ENCODE peak calls at places on chromosomes 4 and X, in ten cellular contexts. One of them, this sample, is unnamed.

GRCh38 chr4:48944659-48945290 is 38.2 kb upstream of the OCIAD2 start:
- DNase-seq in CD8-positive, alpha-beta memory T cell: peak; percentile 56
- DNase-seq in lower lobe of right lung: no peak
- DNase-seq in stomach: peak; percentile 36
- DNase-seq in brain microvascular endothelial cell: no peak
- DNase-seq in sigmoid colon: no peak
- DNase-seq in BE2C: peak; percentile 32
- DNase-seq in CD4-positive, alpha-beta T cell: no peak
- DNase-seq in IMR-90: no peak
- DNase-seq in left lung: no peak
- DNase-seq in this sample: no peak

GRCh38 chrX:48864210-48864609 is 28.8 kb upstream of the PCSK1N start:
- DNase-seq in stomach: no peak
- DNase-seq in CD8-positive, alpha-beta memory T cell: no peak
- DNase-seq in BE2C: no peak
- DNase-seq in left lung: no peak
- DNase-seq in IMR-90: peak; percentile 62
- DNase-seq in sigmoid colon: no peak
- DNase-seq in CD4-positive, alpha-beta T cell: no peak
- DNase-seq in brain microvascular endothelial cell: peak; percentile 72
- DNase-seq in lower lobe of right lung: no peak
- DNase-seq in this sample: no peak

GRCh38 chr4:68162196-68162595 is 32.5 kb upstream of the TMPRSS11F start:
- DNase-seq in stomach: no peak
- DNase-seq in lower lobe of right lung: no peak
- DNase-seq in CD4-positive, alpha-beta T cell: no peak
- DNase-seq in left lung: no peak
- DNase-seq in CD8-positive, alpha-beta memory T cell: no peak
- DNase-seq in IMR-90: no peak
- DNase-seq in BE2C: no peak
- DNase-seq in brain microvascular endothelial cell: no peak
- DNase-seq in sigmoid colon: no peak
- DNase-seq in this sample: no peak

GRCh38 chr4:62544428-62544827 is 1344.3 kb downstream of the ADGRL3 start:
- DNase-seq in brain microvascular endothelial cell: no peak
- DNase-seq in lower lobe of right lung: no peak
- DNase-seq in left lung: no peak
- DNase-seq in CD8-positive, alpha-beta memory T cell: no peak
- DNase-seq in BE2C: no peak
- DNase-seq in CD4-positive, alpha-beta T cell: no peak
- DNase-seq in stomach: no peak
- DNase-seq in sigmoid colon: no peak
- DNase-seq in IMR-90: no peak
- DNase-seq in this sample: no peak

GRCh38 chr4:118313098-118313497 is 39.7 kb downstream of the PRSS12 start:
- DNase-seq in CD8-positive, alpha-beta memory T cell: no peak
- DNase-seq in sigmoid colon: no peak
- DNase-seq in lower lobe of right lung: no peak
- DNase-seq in BE2C: peak; percentile 58
- DNase-seq in left lung: no peak
- DNase-seq in CD4-positive, alpha-beta T cell: no peak
- DNase-seq in stomach: no peak
- DNase-seq in IMR-90: peak; percentile 49
- DNase-seq in brain microvascular endothelial cell: no peak
- DNase-seq in this sample: no peak

GRCh38 chr4:105624530-105624929 is 72.1 kb downstream of the ARHGEF38 start:
- DNase-seq in stomach: peak; percentile 80
- DNase-seq in left lung: no peak
- DNase-seq in IMR-90: peak; percentile 40
- DNase-seq in BE2C: no peak
- DNase-seq in CD4-positive, alpha-beta T cell: no peak
- DNase-seq in CD8-positive, alpha-beta memory T cell: no peak
- DNase-seq in sigmoid colon: no peak
- DNase-seq in brain microvascular endothelial cell: peak; percentile 80
- DNase-seq in lower lobe of right lung: no peak
- DNase-seq in this sample: no peak

GRCh38 chrX:132676561-132677186 is 187.8 kb upstream of the MBNL3 start:
- DNase-seq in sigmoid colon: no peak
- DNase-seq in lower lobe of right lung: no peak
- DNase-seq in stomach: no peak
- DNase-seq in BE2C: no peak
- DNase-seq in IMR-90: no peak
- DNase-seq in left lung: no peak
- DNase-seq in CD4-positive, alpha-beta T cell: no peak
- DNase-seq in brain microvascular endothelial cell: no peak
- DNase-seq in CD8-positive, alpha-beta memory T cell: no peak
- DNase-seq in this sample: no peak

GRCh38 chr4:112735474-112735951 is 98.6 kb downstream of the LARP7 start:
- DNase-seq in CD4-positive, alpha-beta T cell: no peak
- DNase-seq in lower lobe of right lung: no peak
- DNase-seq in left lung: no peak
- DNase-seq in CD8-positive, alpha-beta memory T cell: no peak
- DNase-seq in sigmoid colon: no peak
- DNase-seq in brain microvascular endothelial cell: no peak
- DNase-seq in stomach: no peak
- DNase-seq in IMR-90: no peak
- DNase-seq in BE2C: no peak
- DNase-seq in this sample: no peak

GRCh38 chr4:64960516-64960915 is 551.3 kb upstream of the TECRL start:
- DNase-seq in stomach: no peak
- DNase-seq in sigmoid colon: no peak
- DNase-seq in brain microvascular endothelial cell: no peak
- DNase-seq in CD8-positive, alpha-beta memory T cell: no peak
- DNase-seq in CD4-positive, alpha-beta T cell: no peak
- DNase-seq in BE2C: no peak
- DNase-seq in IMR-90: no peak
- DNase-seq in left lung: no peak
- DNase-seq in lower lobe of right lung: no peak
- DNase-seq in this sample: no peak

GRCh38 chr4:41349021-41349420 is 92.3 kb downstream of the UCHL1 start:
- DNase-seq in CD8-positive, alpha-beta memory T cell: no peak
- DNase-seq in BE2C: no peak
- DNase-seq in IMR-90: no peak
- DNase-seq in sigmoid colon: no peak
- DNase-seq in brain microvascular endothelial cell: no peak
- DNase-seq in CD4-positive, alpha-beta T cell: no peak
- DNase-seq in left lung: no peak
- DNase-seq in lower lobe of right lung: no peak
- DNase-seq in stomach: no peak
- DNase-seq in this sample: no peak

GRCh38 chrX:155819966-155820491 is 61.1 kb upstream of the VAMP7 start:
- DNase-seq in left lung: no peak
- DNase-seq in brain microvascular endothelial cell: peak; percentile 71
- DNase-seq in lower lobe of right lung: peak; percentile 52
- DNase-seq in BE2C: peak; percentile 64
- DNase-seq in CD4-positive, alpha-beta T cell: peak; percentile 22
- DNase-seq in CD8-positive, alpha-beta memory T cell: peak; percentile 58
- DNase-seq in IMR-90: peak; percentile 85
- DNase-seq in sigmoid colon: peak; percentile 79
- DNase-seq in stomach: peak; percentile 63
- DNase-seq in this sample: peak; percentile 38

GRCh38 chrX:17521871-17522693 is 147.1 kb downstream of the NHS start:
- DNase-seq in BE2C: peak; percentile 46
- DNase-seq in IMR-90: peak; percentile 45
- DNase-seq in left lung: no peak
- DNase-seq in CD8-positive, alpha-beta memory T cell: no peak
- DNase-seq in CD4-positive, alpha-beta T cell: no peak
- DNase-seq in lower lobe of right lung: no peak
- DNase-seq in brain microvascular endothelial cell: peak; percentile 9
- DNase-seq in sigmoid colon: no peak
- DNase-seq in stomach: no peak
- DNase-seq in this sample: no peak

GRCh38 chrX:154774622-154775021 is 12.0 kb downstream of the DKC1 start:
- DNase-seq in IMR-90: no peak
- DNase-seq in CD8-positive, alpha-beta memory T cell: no peak
- DNase-seq in brain microvascular endothelial cell: no peak
- DNase-seq in BE2C: no peak
- DNase-seq in CD4-positive, alpha-beta T cell: no peak
- DNase-seq in sigmoid colon: no peak
- DNase-seq in lower lobe of right lung: no peak
- DNase-seq in stomach: no peak
- DNase-seq in left lung: no peak
- DNase-seq in this sample: no peak

GRCh38 chrX:41336447-41336846 is 2.5 kb downstream of the DDX3X start:
- DNase-seq in left lung: no peak
- DNase-seq in sigmoid colon: no peak
- DNase-seq in IMR-90: no peak
- DNase-seq in lower lobe of right lung: no peak
- DNase-seq in stomach: no peak
- DNase-seq in BE2C: no peak
- DNase-seq in brain microvascular endothelial cell: no peak
- DNase-seq in CD4-positive, alpha-beta T cell: no peak
- DNase-seq in CD8-positive, alpha-beta memory T cell: no peak
- DNase-seq in this sample: no peak

GRCh38 chrX:23901805-23902204 is 5.9 kb downstream of the APOO start:
- DNase-seq in CD8-positive, alpha-beta memory T cell: peak; percentile 54
- DNase-seq in lower lobe of right lung: no peak
- DNase-seq in brain microvascular endothelial cell: peak; percentile 58
- DNase-seq in IMR-90: peak; percentile 77
- DNase-seq in sigmoid colon: peak; percentile 70
- DNase-seq in stomach: peak; percentile 39
- DNase-seq in BE2C: peak; percentile 47
- DNase-seq in left lung: no peak
- DNase-seq in CD4-positive, alpha-beta T cell: no peak
- DNase-seq in this sample: no peak

GRCh38 chr4:74481891-74482609 is 37.1 kb downstream of the AREG start:
- DNase-seq in lower lobe of right lung: no peak
- DNase-seq in brain microvascular endothelial cell: no peak
- DNase-seq in CD8-positive, alpha-beta memory T cell: no peak
- DNase-seq in stomach: no peak
- DNase-seq in left lung: no peak
- DNase-seq in BE2C: no peak
- DNase-seq in sigmoid colon: no peak
- DNase-seq in IMR-90: no peak
- DNase-seq in CD4-positive, alpha-beta T cell: no peak
- DNase-seq in this sample: no peak

GRCh38 chrX:1507511-1508463 is 29.2 kb downstream of the P2RY8 start:
- DNase-seq in IMR-90: no peak
- DNase-seq in lower lobe of right lung: peak; percentile 60
- DNase-seq in left lung: peak; percentile 81
- DNase-seq in sigmoid colon: peak; percentile 32
- DNase-seq in BE2C: no peak
- DNase-seq in brain microvascular endothelial cell: no peak
- DNase-seq in CD4-positive, alpha-beta T cell: no peak
- DNase-seq in CD8-positive, alpha-beta memory T cell: peak; percentile 79
- DNase-seq in stomach: no peak
- DNase-seq in this sample: no peak

DNA sequence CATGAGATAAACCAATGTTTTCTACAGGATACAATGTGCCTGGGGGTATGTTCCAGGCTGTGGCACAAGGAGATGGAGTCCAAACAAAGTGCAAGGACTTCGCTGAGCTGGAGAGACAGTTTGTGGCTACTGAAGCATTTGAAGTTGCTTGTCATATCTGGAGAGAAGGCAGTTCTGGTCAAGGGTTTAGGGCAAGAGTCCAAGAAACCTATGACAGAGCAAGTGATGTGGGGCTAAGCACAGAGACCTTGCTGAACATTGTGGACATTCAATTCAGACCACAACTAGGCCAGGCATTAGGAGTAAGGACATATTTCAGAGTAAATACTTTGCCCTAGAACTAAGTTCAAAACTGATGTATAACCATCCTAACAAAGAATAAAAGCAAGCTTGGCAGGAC is 34.8 kb downstream of the MAGED4B start:
- DNase-seq in lower lobe of right lung: no peak
- DNase-seq in IMR-90: no peak
- DNase-seq in BE2C: no peak
- DNase-seq in CD4-positive, alpha-beta T cell: no peak
- DNase-seq in stomach: no peak
- DNase-seq in left lung: no peak
- DNase-seq in sigmoid colon: no peak
- DNase-seq in CD8-positive, alpha-beta memory T cell: no peak
- DNase-seq in brain microvascular endothelial cell: no peak
- DNase-seq in this sample: no peak
- H3K27me3 ChIP-seq in lower lobe of right lung: no peaks in the 10 kb centered on the region
- H3K27me3 ChIP-seq in IMR-90: peaks cover 4% of the 10 kb centered on the region
- H3K27me3 ChIP-seq in BE2C: no peaks in the 10 kb centered on the region
- H3K27me3 ChIP-seq in CD4-positive, alpha-beta T cell: no peaks in the 10 kb centered on the region
- H3K27me3 ChIP-seq in stomach: peaks cover 8% of the 10 kb centered on the region
- H3K27me3 ChIP-seq in left lung: no peaks in the 10 kb centered on the region
- H3K27me3 ChIP-seq in sigmoid colon: no peaks in the 10 kb centered on the region
- H3K27me3 ChIP-seq in CD8-positive, alpha-beta memory T cell: no peaks in the 10 kb centered on the region
- H3K27me3 ChIP-seq in brain microvascular endothelial cell: no peaks in the 10 kb centered on the region
- H3K27me3 ChIP-seq in this sample: no peaks in the 10 kb centered on the region

GRCh38 chr4:8072235-8072968 is 86.2 kb downstream of the ABLIM2 start:
- DNase-seq in lower lobe of right lung: peak; percentile 32
- DNase-seq in CD8-positive, alpha-beta memory T cell: no peak
- DNase-seq in BE2C: no peak
- DNase-seq in IMR-90: no peak
- DNase-seq in left lung: peak; percentile 61
- DNase-seq in stomach: no peak
- DNase-seq in CD4-positive, alpha-beta T cell: no peak
- DNase-seq in brain microvascular endothelial cell: no peak
- DNase-seq in sigmoid colon: no peak
- DNase-seq in this sample: no peak
- H3K27me3 ChIP-seq in lower lobe of right lung: peaks cover 4% of the 10 kb centered on the region
- H3K27me3 ChIP-seq in CD8-positive, alpha-beta memory T cell: no peaks in the 10 kb centered on the region
- H3K27me3 ChIP-seq in BE2C: no peaks in the 10 kb centered on the region
- H3K27me3 ChIP-seq in IMR-90: peaks cover 72% of the 10 kb centered on the region
- H3K27me3 ChIP-seq in left lung: peaks cover 37% of the 10 kb centered on the region
- H3K27me3 ChIP-seq in stomach: peaks cover 17% of the 10 kb centered on the region
- H3K27me3 ChIP-seq in CD4-positive, alpha-beta T cell: no peaks in the 10 kb centered on the region
- H3K27me3 ChIP-seq in brain microvascular endothelial cell: peaks cover 4% of the 10 kb centered on the region
- H3K27me3 ChIP-seq in sigmoid colon: peaks cover 18% of the 10 kb centered on the region
- H3K27me3 ChIP-seq in this sample: peaks cover 14% of the 10 kb centered on the region

GRCh38 chr4:54098375-54098774 is 1.6 kb upstream of the GSX2 start:
- DNase-seq in lower lobe of right lung: no peak
- DNase-seq in sigmoid colon: no peak
- DNase-seq in stomach: no peak
- DNase-seq in CD4-positive, alpha-beta T cell: no peak
- DNase-seq in BE2C: no peak
- DNase-seq in brain microvascular endothelial cell: no peak
- DNase-seq in left lung: no peak
- DNase-seq in CD8-positive, alpha-beta memory T cell: no peak
- DNase-seq in IMR-90: no peak
- DNase-seq in this sample: no peak
- H3K27me3 ChIP-seq in lower lobe of right lung: peaks cover 99% of the 10 kb centered on the region
- H3K27me3 ChIP-seq in sigmoid colon: peaks cover 100% of the 10 kb centered on the region
- H3K27me3 ChIP-seq in stomach: peaks cover 100% of the 10 kb centered on the region
- H3K27me3 ChIP-seq in CD4-positive, alpha-beta T cell: peaks cover 96% of the 10 kb centered on the region
- H3K27me3 ChIP-seq in BE2C: peaks cover 70% of the 10 kb centered on the region
- H3K27me3 ChIP-seq in brain microvascular endothelial cell: peaks cover 79% of the 10 kb centered on the region
- H3K27me3 ChIP-seq in left lung: peaks cover 100% of the 10 kb centered on the region
- H3K27me3 ChIP-seq in CD8-positive, alpha-beta memory T cell: peaks cover 88% of the 10 kb centered on the region
- H3K27me3 ChIP-seq in IMR-90: peaks cover 65% of the 10 kb centered on the region
- H3K27me3 ChIP-seq in this sample: peaks cover 39% of the 10 kb centered on the region

DNA sequence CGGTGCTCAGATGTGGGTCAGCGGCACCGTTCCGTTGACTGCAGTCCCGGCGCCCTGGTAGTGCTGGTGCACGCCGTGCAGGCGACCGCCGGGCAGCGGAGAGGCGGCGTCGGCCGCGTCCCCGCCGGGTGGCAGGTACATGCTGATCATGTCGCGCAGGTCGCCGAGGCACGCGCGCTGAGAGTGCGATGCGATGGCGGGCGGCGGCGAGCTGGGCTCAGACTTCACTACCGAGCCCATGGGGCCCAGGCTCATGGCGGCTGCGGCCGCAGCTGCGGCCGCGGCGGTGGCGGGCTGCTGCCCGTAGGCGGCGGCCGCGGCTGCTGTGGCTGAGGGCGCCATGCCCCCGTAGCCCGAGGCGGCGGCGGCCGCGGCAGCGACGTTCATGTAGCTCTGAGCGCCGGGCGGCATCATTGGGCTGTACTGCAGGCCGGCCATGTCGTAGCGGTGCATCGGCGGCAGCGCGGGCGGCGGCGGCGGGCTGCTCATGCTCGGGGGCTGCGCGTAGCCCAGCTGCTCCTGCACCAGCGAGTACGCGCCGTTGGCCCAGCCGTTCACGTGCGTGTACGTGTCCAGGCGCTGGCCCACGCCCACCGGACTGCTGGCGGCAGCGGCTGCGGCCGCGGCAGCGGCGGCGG is 1.0 kb downstream of the SOX3 start:
- DNase-seq in BE2C: peak; percentile 50
- DNase-seq in left lung: peak; percentile 65
- DNase-seq in CD4-positive, alpha-beta T cell: no peak
- DNase-seq in brain microvascular endothelial cell: no peak
- DNase-seq in IMR-90: peak; percentile 7
- DNase-seq in CD8-positive, alpha-beta memory T cell: no peak
- DNase-seq in stomach: no peak
- DNase-seq in lower lobe of right lung: no peak
- DNase-seq in sigmoid colon: no peak
- DNase-seq in this sample: no peak
- H3K27me3 ChIP-seq in BE2C: peaks cover 67% of the 10 kb centered on the region
- H3K27me3 ChIP-seq in left lung: peaks cover 98% of the 10 kb centered on the region
- H3K27me3 ChIP-seq in CD4-positive, alpha-beta T cell: peaks cover 57% of the 10 kb centered on the region
- H3K27me3 ChIP-seq in brain microvascular endothelial cell: peaks cover 27% of the 10 kb centered on the region
- H3K27me3 ChIP-seq in IMR-90: peaks cover 75% of the 10 kb centered on the region
- H3K27me3 ChIP-seq in CD8-positive, alpha-beta memory T cell: no peaks in the 10 kb centered on the region
- H3K27me3 ChIP-seq in stomach: peaks cover 91% of the 10 kb centered on the region
- H3K27me3 ChIP-seq in lower lobe of right lung: peaks cover 65% of the 10 kb centered on the region
- H3K27me3 ChIP-seq in sigmoid colon: peaks cover 96% of the 10 kb centered on the region
- H3K27me3 ChIP-seq in this sample: peaks cover 22% of the 10 kb centered on the region

This sample was measured in BJ.